ENCODE peak calls at places on chromosomes 13 and 19, in four cellular contexts. One of them, this sample, is unnamed.

GRCh38 chr13:30376426-30377311 is 45.6 kb upstream of the UBE2L5 start:
- DNase-seq in stimulated activated CD8-positive, alpha-beta memory T cell treated with anti-CD3 and anti-CD28 coated beads, Interleukin-4, amount 100 ng/mL, for 4 hours: peak
- DNase-seq in dorsolateral prefrontal cortex: no peak
- DNase-seq in GM06990: peak
- DNase-seq in this sample: no peak

GRCh38 chr19:15296841-15297415 is 35.4 kb downstream of the BRD4 start:
- DNase-seq in stimulated activated CD8-positive, alpha-beta memory T cell treated with anti-CD3 and anti-CD28 coated beads, Interleukin-4, amount 100 ng/mL, for 4 hours: no peak
- DNase-seq in dorsolateral prefrontal cortex: no peak
- DNase-seq in GM06990: no peak
- DNase-seq in this sample: no peak

GRCh38 chr13:59266478-59267063 is 897.2 kb downstream of the DIAPH3 start:
- DNase-seq in stimulated activated CD8-positive, alpha-beta memory T cell treated with anti-CD3 and anti-CD28 coated beads, Interleukin-4, amount 100 ng/mL, for 4 hours: no peak
- DNase-seq in dorsolateral prefrontal cortex: no peak
- DNase-seq in GM06990: no peak
- DNase-seq in this sample: no peak

GRCh38 chr13:92575782-92576181 is 650.8 kb upstream of the GPC6 start:
- DNase-seq in stimulated activated CD8-positive, alpha-beta memory T cell treated with anti-CD3 and anti-CD28 coated beads, Interleukin-4, amount 100 ng/mL, for 4 hours: no peak
- DNase-seq in dorsolateral prefrontal cortex: no peak
- DNase-seq in GM06990: no peak
- DNase-seq in this sample: no peak

GRCh38 chr13:77836423-77836822 is 82.2 kb downstream of the EDNRB start:
- DNase-seq in stimulated activated CD8-positive, alpha-beta memory T cell treated with anti-CD3 and anti-CD28 coated beads, Interleukin-4, amount 100 ng/mL, for 4 hours: no peak
- DNase-seq in dorsolateral prefrontal cortex: no peak
- DNase-seq in GM06990: no peak
- DNase-seq in this sample: no peak

GRCh38 chr19:53867225-53868090 is at the start of gene MYADM:
- DNase-seq in stimulated activated CD8-positive, alpha-beta memory T cell treated with anti-CD3 and anti-CD28 coated beads, Interleukin-4, amount 100 ng/mL, for 4 hours: peak
- DNase-seq in dorsolateral prefrontal cortex: peak
- DNase-seq in GM06990: peak
- DNase-seq in this sample: peak

GRCh38 chr19:10593820-10594637 is 6.9 kb upstream of the AP1M2 start:
- DNase-seq in stimulated activated CD8-positive, alpha-beta memory T cell treated with anti-CD3 and anti-CD28 coated beads, Interleukin-4, amount 100 ng/mL, for 4 hours: no peak
- DNase-seq in dorsolateral prefrontal cortex: peak
- DNase-seq in GM06990: peak
- DNase-seq in this sample: peak

GRCh38 chr13:32723987-32724386 is 137.7 kb downstream of the PDS5B start:
- DNase-seq in stimulated activated CD8-positive, alpha-beta memory T cell treated with anti-CD3 and anti-CD28 coated beads, Interleukin-4, amount 100 ng/mL, for 4 hours: no peak
- DNase-seq in dorsolateral prefrontal cortex: no peak
- DNase-seq in GM06990: no peak
- DNase-seq in this sample: no peak

GRCh38 chr13:87887459-87888123 is 216.4 kb downstream of the SLITRK5 start:
- DNase-seq in stimulated activated CD8-positive, alpha-beta memory T cell treated with anti-CD3 and anti-CD28 coated beads, Interleukin-4, amount 100 ng/mL, for 4 hours: no peak
- DNase-seq in dorsolateral prefrontal cortex: no peak
- DNase-seq in GM06990: no peak
- DNase-seq in this sample: no peak

GRCh38 chr19:5215431-5215830 is 125.2 kb downstream of the PTPRS start:
- DNase-seq in stimulated activated CD8-positive, alpha-beta memory T cell treated with anti-CD3 and anti-CD28 coated beads, Interleukin-4, amount 100 ng/mL, for 4 hours: no peak
- DNase-seq in dorsolateral prefrontal cortex: no peak
- DNase-seq in GM06990: no peak
- DNase-seq in this sample: no peak

GRCh38 chr13:98300956-98301641 is 124.0 kb upstream of the RNF113B start:
- DNase-seq in stimulated activated CD8-positive, alpha-beta memory T cell treated with anti-CD3 and anti-CD28 coated beads, Interleukin-4, amount 100 ng/mL, for 4 hours: no peak
- DNase-seq in dorsolateral prefrontal cortex: no peak
- DNase-seq in GM06990: no peak
- DNase-seq in this sample: no peak

GRCh38 chr13:101915333-101915732 is 462.9 kb downstream of the ITGBL1 start:
- DNase-seq in stimulated activated CD8-positive, alpha-beta memory T cell treated with anti-CD3 and anti-CD28 coated beads, Interleukin-4, amount 100 ng/mL, for 4 hours: no peak
- DNase-seq in dorsolateral prefrontal cortex: no peak
- DNase-seq in GM06990: no peak
- DNase-seq in this sample: no peak